ENCODE peak calls at places on chromosome 17, in ten cellular contexts. One of them, this sample, is unnamed. For H3K36me3, the result is how much of the 10 kb centered on the place peaks cover.

GRCh38 chr17:77045441-77046041 is 95.2 kb upstream of the SEC14L1 start:
- DNase-seq in heart left ventricle: no peak
- DNase-seq in vagina: no peak
- DNase-seq in ovary: no peak
- DNase-seq in prostate gland: no peak
- DNase-seq in right lobe of liver: no peak
- DNase-seq in transverse colon: no peak
- DNase-seq in tibial nerve: no peak
- DNase-seq in adrenal gland: no peak
- DNase-seq in body of pancreas: no peak
- DNase-seq in this sample: no peak

GRCh38 chr17:9959377-9959981 is 54.4 kb upstream of the RCVRN start:
- DNase-seq in heart left ventricle: no peak
- DNase-seq in vagina: no peak
- DNase-seq in ovary: peak
- DNase-seq in prostate gland: peak
- DNase-seq in right lobe of liver: no peak
- DNase-seq in transverse colon: peak
- DNase-seq in tibial nerve: peak
- DNase-seq in adrenal gland: no peak
- DNase-seq in body of pancreas: no peak
- DNase-seq in this sample: peak

GRCh38 chr17:15651583-15652110 is 32.1 kb upstream of the FBXW10B start:
- DNase-seq in heart left ventricle: peak
- DNase-seq in vagina: peak
- DNase-seq in ovary: peak
- DNase-seq in prostate gland: peak
- DNase-seq in right lobe of liver: peak
- DNase-seq in transverse colon: peak
- DNase-seq in tibial nerve: peak
- DNase-seq in adrenal gland: peak
- DNase-seq in body of pancreas: peak
- DNase-seq in this sample: peak

GRCh38 chr17:47862621-47863440 is 11.9 kb upstream of the SP6 start:
- DNase-seq in heart left ventricle: no peak
- DNase-seq in vagina: no peak
- DNase-seq in ovary: no peak
- DNase-seq in prostate gland: no peak
- DNase-seq in right lobe of liver: no peak
- DNase-seq in transverse colon: no peak
- DNase-seq in tibial nerve: no peak
- DNase-seq in adrenal gland: no peak
- DNase-seq in body of pancreas: no peak
- DNase-seq in this sample: no peak

GRCh38 chr17:78107457-78107856 is 21.1 kb downstream of the TMC6 start:
- DNase-seq in heart left ventricle: no peak
- DNase-seq in vagina: no peak
- DNase-seq in ovary: peak
- DNase-seq in prostate gland: no peak
- DNase-seq in right lobe of liver: no peak
- DNase-seq in transverse colon: no peak
- DNase-seq in tibial nerve: no peak
- DNase-seq in adrenal gland: no peak
- DNase-seq in body of pancreas: no peak
- DNase-seq in this sample: no peak

GRCh38 chr17:7408341-7408740 is 696 bp downstream of the NLGN2 start:
- DNase-seq in heart left ventricle: no peak
- DNase-seq in vagina: no peak
- DNase-seq in ovary: no peak
- DNase-seq in prostate gland: no peak
- DNase-seq in right lobe of liver: no peak
- DNase-seq in transverse colon: no peak
- DNase-seq in tibial nerve: no peak
- DNase-seq in adrenal gland: no peak
- DNase-seq in body of pancreas: no peak
- DNase-seq in this sample: no peak

GRCh38 chr17:78343099-78343432 is 16.8 kb downstream of the SOCS3 start:
- DNase-seq in heart left ventricle: peak
- DNase-seq in vagina: no peak
- DNase-seq in ovary: peak
- DNase-seq in prostate gland: no peak
- DNase-seq in right lobe of liver: no peak
- DNase-seq in transverse colon: peak
- DNase-seq in tibial nerve: peak
- DNase-seq in adrenal gland: no peak
- DNase-seq in body of pancreas: no peak
- DNase-seq in this sample: peak

GRCh38 chr17:48612456-48612853 is 1.6 kb upstream of the HOXB7 start:
- DNase-seq in heart left ventricle: no peak
- DNase-seq in vagina: no peak
- DNase-seq in ovary: no peak
- DNase-seq in prostate gland: no peak
- DNase-seq in right lobe of liver: no peak
- DNase-seq in transverse colon: no peak
- DNase-seq in tibial nerve: no peak
- DNase-seq in adrenal gland: no peak
- DNase-seq in body of pancreas: no peak
- DNase-seq in this sample: no peak

GRCh38 chr17:72822358-72823023 is 270.0 kb downstream of the SLC39A11 start:
- DNase-seq in heart left ventricle: no peak
- DNase-seq in vagina: no peak
- DNase-seq in ovary: no peak
- DNase-seq in prostate gland: no peak
- DNase-seq in right lobe of liver: no peak
- DNase-seq in transverse colon: no peak
- DNase-seq in tibial nerve: no peak
- DNase-seq in adrenal gland: no peak
- DNase-seq in body of pancreas: no peak
- DNase-seq in this sample: no peak

GRCh38 chr17:71975998-71976649 is 144.7 kb upstream of the SOX9 start:
- DNase-seq in heart left ventricle: peak
- DNase-seq in vagina: peak
- DNase-seq in ovary: peak
- DNase-seq in prostate gland: peak
- DNase-seq in right lobe of liver: peak
- DNase-seq in transverse colon: peak
- DNase-seq in tibial nerve: peak
- DNase-seq in adrenal gland: peak
- DNase-seq in body of pancreas: peak
- DNase-seq in this sample: peak

GRCh38 chr17:7704601-7705268 is at the start of gene EFNB3:
- DNase-seq in heart left ventricle: no peak
- DNase-seq in vagina: no peak
- DNase-seq in ovary: peak
- DNase-seq in prostate gland: peak
- DNase-seq in right lobe of liver: no peak
- DNase-seq in transverse colon: no peak
- DNase-seq in tibial nerve: no peak
- DNase-seq in adrenal gland: no peak
- DNase-seq in body of pancreas: no peak
- DNase-seq in this sample: no peak

DNA sequence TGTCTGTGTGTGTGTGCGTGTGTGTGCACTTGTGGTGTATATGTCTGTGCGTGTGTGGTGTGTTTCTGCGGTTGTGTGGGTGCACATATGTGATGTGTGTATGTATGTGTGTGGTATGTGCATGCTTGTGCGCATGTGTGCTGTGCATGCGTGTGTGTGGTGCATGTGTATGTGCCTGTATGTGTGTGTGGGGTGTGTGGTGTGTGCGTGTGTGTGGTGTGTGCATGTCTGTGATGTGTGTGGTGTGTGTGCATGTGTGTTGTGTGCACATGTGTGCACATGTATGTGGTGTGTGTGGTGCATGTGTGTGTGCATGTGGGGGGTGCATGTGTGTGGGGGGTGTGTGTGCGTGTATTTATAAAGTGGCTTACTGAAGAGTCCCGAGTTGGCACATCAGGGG is 23.0 kb upstream of the DNAI2 start:
- DNase-seq in heart left ventricle: no peak
- DNase-seq in vagina: no peak
- DNase-seq in ovary: no peak
- DNase-seq in prostate gland: no peak
- DNase-seq in right lobe of liver: no peak
- DNase-seq in transverse colon: no peak
- DNase-seq in tibial nerve: no peak
- DNase-seq in adrenal gland: no peak
- DNase-seq in body of pancreas: no peak
- DNase-seq in this sample: no peak
- H3K36me3 ChIP-seq in heart left ventricle: under half
- H3K36me3 ChIP-seq in vagina: under half
- H3K36me3 ChIP-seq in ovary: under half
- H3K36me3 ChIP-seq in prostate gland: under half
- H3K36me3 ChIP-seq in right lobe of liver: under half
- H3K36me3 ChIP-seq in transverse colon: under half
- H3K36me3 ChIP-seq in tibial nerve: half or more
- H3K36me3 ChIP-seq in adrenal gland: under half
- H3K36me3 ChIP-seq in body of pancreas: under half
- H3K36me3 ChIP-seq in this sample: under half

GRCh38 chr17:55420776-55421178 is 858 bp downstream of the MMD start:
- DNase-seq in heart left ventricle: peak
- DNase-seq in vagina: no peak
- DNase-seq in ovary: peak
- DNase-seq in prostate gland: peak
- DNase-seq in right lobe of liver: peak
- DNase-seq in transverse colon: peak
- DNase-seq in tibial nerve: peak
- DNase-seq in adrenal gland: peak
- DNase-seq in body of pancreas: peak
- DNase-seq in this sample: peak
- TF ChIP-seq POLR2A in heart left ventricle: no peak
- TF ChIP-seq POLR2A in vagina: no peak
- TF ChIP-seq POLR2A in ovary: no peak
- TF ChIP-seq POLR2A in prostate gland: no peak
- TF ChIP-seq POLR2A in right lobe of liver: peak
- TF ChIP-seq POLR2A in transverse colon: no peak
- TF ChIP-seq POLR2A in tibial nerve: no peak
- TF ChIP-seq POLR2A in adrenal gland: no peak
- TF ChIP-seq POLR2A in body of pancreas: no peak
- TF ChIP-seq POLR2A in this sample: no peak

GRCh38 chr17:80992948-80993624 is 1.4 kb downstream of the CHMP6 start:
- DNase-seq in heart left ventricle: no peak
- DNase-seq in vagina: no peak
- DNase-seq in ovary: peak
- DNase-seq in prostate gland: no peak
- DNase-seq in right lobe of liver: no peak
- DNase-seq in transverse colon: no peak
- DNase-seq in tibial nerve: no peak
- DNase-seq in adrenal gland: no peak
- DNase-seq in body of pancreas: no peak
- DNase-seq in this sample: no peak

GRCh38 chr17:80989586-80989913 is 2.1 kb upstream of the CHMP6 start:
- DNase-seq in heart left ventricle: no peak
- DNase-seq in vagina: no peak
- DNase-seq in ovary: no peak
- DNase-seq in prostate gland: no peak
- DNase-seq in right lobe of liver: no peak
- DNase-seq in transverse colon: no peak
- DNase-seq in tibial nerve: no peak
- DNase-seq in adrenal gland: no peak
- DNase-seq in body of pancreas: peak
- DNase-seq in this sample: no peak

GRCh38 chr17:80990921-80991644 is 558 bp upstream of the CHMP6 start:
- DNase-seq in heart left ventricle: no peak
- DNase-seq in vagina: no peak
- DNase-seq in ovary: peak
- DNase-seq in prostate gland: no peak
- DNase-seq in right lobe of liver: peak
- DNase-seq in transverse colon: no peak
- DNase-seq in tibial nerve: no peak
- DNase-seq in adrenal gland: no peak
- DNase-seq in body of pancreas: peak
- DNase-seq in this sample: no peak

GRCh38 chr17:80992077-80992947 is 671 bp downstream of the CHMP6 start:
- DNase-seq in heart left ventricle: no peak
- DNase-seq in vagina: no peak
- DNase-seq in ovary: peak
- DNase-seq in prostate gland: no peak
- DNase-seq in right lobe of liver: no peak
- DNase-seq in transverse colon: peak
- DNase-seq in tibial nerve: no peak
- DNase-seq in adrenal gland: no peak
- DNase-seq in body of pancreas: peak
- DNase-seq in this sample: no peak

DNA sequence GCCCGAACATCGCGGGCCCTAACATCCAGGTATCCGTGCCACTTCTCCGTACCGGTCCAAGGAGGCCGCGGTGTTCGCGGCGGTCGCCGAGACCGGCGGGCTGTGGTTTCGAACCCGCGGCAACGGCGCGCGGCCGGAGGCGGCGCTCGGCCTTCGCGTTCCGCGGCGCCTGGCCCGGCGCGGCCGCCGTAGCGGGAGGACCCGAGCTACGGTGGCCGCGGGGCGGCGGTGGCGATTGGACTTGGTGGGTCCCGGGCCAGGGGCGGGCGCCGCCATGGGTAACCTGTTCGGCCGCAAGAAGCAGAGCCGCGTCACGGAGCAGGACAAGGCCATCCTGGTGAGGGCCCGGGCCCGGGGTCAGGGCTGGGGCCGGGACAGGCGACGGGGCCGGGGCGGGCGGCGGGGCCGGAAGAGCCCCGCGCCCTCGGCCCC is at the start of gene CHMP6:
- DNase-seq in heart left ventricle: peak
- DNase-seq in vagina: no peak
- DNase-seq in ovary: peak
- DNase-seq in prostate gland: peak
- DNase-seq in right lobe of liver: peak
- DNase-seq in transverse colon: peak
- DNase-seq in tibial nerve: peak
- DNase-seq in adrenal gland: peak
- DNase-seq in body of pancreas: peak
- DNase-seq in this sample: peak
- TF ChIP-seq CTCF in heart left ventricle: no peak
- TF ChIP-seq CTCF in vagina: peak
- TF ChIP-seq CTCF in ovary: peak
- TF ChIP-seq CTCF in prostate gland: peak
- TF ChIP-seq CTCF in right lobe of liver: no peak
- TF ChIP-seq CTCF in transverse colon: no peak
- TF ChIP-seq CTCF in tibial nerve: peak
- TF ChIP-seq CTCF in adrenal gland: no peak
- TF ChIP-seq CTCF in body of pancreas: no peak
- TF ChIP-seq CTCF in this sample: no peak

DNA sequence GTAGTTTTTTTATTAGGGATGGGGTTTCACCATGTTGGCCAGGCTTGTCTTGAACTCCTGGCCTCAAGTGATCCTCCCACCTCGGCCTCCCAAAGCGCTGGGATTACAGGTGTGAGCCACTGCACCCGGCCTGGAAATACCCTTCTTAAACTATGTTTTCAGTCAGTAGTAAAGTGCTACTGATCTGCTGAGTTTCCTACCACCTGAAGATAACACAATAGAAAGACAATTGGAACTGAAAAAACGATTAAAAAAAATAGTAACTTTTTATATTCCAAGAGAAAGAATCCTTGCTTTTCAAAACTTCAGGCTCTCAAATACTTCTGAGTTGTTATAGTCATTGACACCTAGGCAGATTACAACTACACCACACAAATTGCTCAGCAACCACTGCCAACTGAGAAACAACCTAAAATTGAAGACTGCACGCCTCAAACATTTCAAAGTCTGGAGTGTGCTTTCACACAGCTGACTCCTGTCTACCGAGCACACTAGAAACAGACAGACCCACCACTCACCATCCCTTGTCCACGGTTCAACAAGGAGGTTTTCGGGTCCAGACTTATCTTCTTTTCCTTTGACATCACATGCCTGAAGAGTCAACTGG is 40.9 kb downstream of the ZZEF1 start:
- DNase-seq in heart left ventricle: no peak
- DNase-seq in vagina: no peak
- DNase-seq in ovary: no peak
- DNase-seq in prostate gland: no peak
- DNase-seq in right lobe of liver: no peak
- DNase-seq in transverse colon: no peak
- DNase-seq in tibial nerve: no peak
- DNase-seq in adrenal gland: no peak
- DNase-seq in body of pancreas: no peak
- DNase-seq in this sample: no peak
- H3K36me3 ChIP-seq in heart left ventricle: half or more
- H3K36me3 ChIP-seq in vagina: half or more
- H3K36me3 ChIP-seq in ovary: under half
- H3K36me3 ChIP-seq in prostate gland: under half
- H3K36me3 ChIP-seq in right lobe of liver: under half
- H3K36me3 ChIP-seq in transverse colon: half or more
- H3K36me3 ChIP-seq in tibial nerve: half or more
- H3K36me3 ChIP-seq in adrenal gland: under half
- H3K36me3 ChIP-seq in body of pancreas: under half
- H3K36me3 ChIP-seq in this sample: under half